ENCODE peak calls at places on chromosomes 7 and 10, in seven cellular contexts. J is H7, U is NCI-H1105 treated with DMSO at 0.1 percent for 48 hours, T is AML-193, W is left colon, F is heart right ventricle, B is A172. M is an unnamed sample.

GRCh38 chr7:27141591-27142561 is 1.6 kb downstream of the HOXA5 start:
- DNase-seq in J (peak; percentile 82), U (no peak), T (no peak), W (no peak), F (no peak), B (no peak), M (peak; percentile 82)

GRCh38 chr10:6918305-6918704 is 338.2 kb upstream of the PRKCQ start:
- DNase-seq in J (peak; percentile 22), U (no peak), T (peak; percentile 31), W (peak; percentile 65), F (peak; percentile 10), B (no peak), M (peak; percentile 65)

GRCh38 chr7:91239171-91239604 is 25.0 kb upstream of the FZD1 start:
- DNase-seq in J (no peak), U (no peak), T (no peak), W (no peak), F (no peak), B (peak; percentile 94), M (no peak)

GRCh38 chr7:124440081-124440480 is 325.5 kb downstream of the GPR37 start:
- DNase-seq in J (no peak), U (no peak), T (no peak), W (no peak), F (no peak), B (no peak), M (no peak)

GRCh38 chr10:69716711-69717560 is 84.8 kb upstream of the COL13A1 start:
- DNase-seq in J (peak; percentile 92), U (peak; percentile 35), T (peak; percentile 29), W (peak; percentile 73), F (peak; percentile 40), B (peak; percentile 48), M (peak; percentile 73)

GRCh38 chr10:9222917-9223316 is 1168.4 kb downstream of the GATA3 start:
- DNase-seq in J (no peak), U (no peak), T (no peak), W (no peak), F (no peak), B (no peak), M (no peak)

GRCh38 chr10:11874568-11875182 is 51.5 kb downstream of the PROSER2 start:
- DNase-seq in J (peak; percentile 89), U (no peak), T (no peak), W (no peak), F (peak; percentile 35), B (no peak), M (peak; percentile 95)

GRCh38 chr7:21566094-21566493 is 23.3 kb downstream of the DNAH11 start:
- DNase-seq in J (no peak), U (peak; percentile 26), T (no peak), W (no peak), F (no peak), B (no peak), M (no peak)

GRCh38 chr10:95688648-95689047 is 5.1 kb downstream of the TCTN3 start:
- DNase-seq in J (no peak), U (no peak), T (no peak), W (no peak), F (no peak), B (no peak), M (peak; percentile 5)

GRCh38 chr7:156842317-156842716 is 50.7 kb downstream of the LMBR1 start:
- DNase-seq in J (no peak), U (no peak), T (no peak), W (no peak), F (no peak), B (no peak), M (no peak)

GRCh38 chr7:43294080-43294630 is 181.7 kb downstream of the HECW1 start:
- DNase-seq in J (no peak), U (no peak), T (no peak), W (no peak), F (no peak), B (peak; percentile 97), M (peak; percentile 91)

GRCh38 chr7:100682228-100682741 is 8.7 kb downstream of the GNB2 start:
- DNase-seq in J (peak; percentile 63), U (no peak), T (no peak), W (no peak), F (no peak), B (peak; percentile 74), M (no peak)

GRCh38 chr10:28217848-28218247 is 85.0 kb downstream of the MPP7 start:
- DNase-seq in J (no peak), U (no peak), T (no peak), W (no peak), F (no peak), B (peak; percentile 98), M (peak; percentile 36)

GRCh38 chr10:6141296-6142151 is 52.7 kb downstream of the RBM17 start:
- DNase-seq in J (peak; percentile 40), U (no peak), T (no peak), W (peak; percentile 20), F (no peak), B (peak; percentile 79), M (no peak)

GRCh38 chr10:118986815-118987790 is 42.4 kb upstream of the NANOS1 start:
- DNase-seq in J (no peak), U (no peak), T (no peak), W (no peak), F (no peak), B (no peak), M (no peak)

GRCh38 chr7:25795824-25796235 is 356.2 kb upstream of the NFE2L3 start:
- DNase-seq in J (no peak), U (no peak), T (no peak), W (no peak), F (no peak), B (no peak), M (no peak)